ENCODE peak calls at places on chromosomes 7 and 10, in seven cellular contexts. O is OCI-LY7, R is K562, T is mesenchymal stem cell, W is H9, H is neuronal stem cell, X is IMR-90. B is an unnamed sample.

GRCh38 chr7:154699421-154699820 is 303.5 kb downstream of the PAXIP1 start:
- DNase-seq in O (no peak), R (no peak), T (no peak), W (no peak), H (no peak), X (no peak), B (peak; percentile 48)

GRCh38 chr7:73839743-73840714 is 2.3 kb downstream of the METTL27 start:
- DNase-seq in O (peak; percentile 17), R (no peak), T (no peak), W (peak; percentile 53), H (no peak), X (no peak), B (no peak)

GRCh38 chr10:113929522-113929921 is 75.1 kb downstream of the NHLRC2 start:
- DNase-seq in O (no peak), R (no peak), T (no peak), W (no peak), H (no peak), X (no peak), B (no peak)

GRCh38 chr7:37083311-37084096 is 359.2 kb upstream of the AOAH start:
- DNase-seq in O (no peak), R (no peak), T (peak; percentile 31), W (no peak), H (no peak), X (peak; percentile 46), B (peak; percentile 49)

GRCh38 chr7:924541-925231 is 29.8 kb downstream of the ADAP1 start:
- DNase-seq in O (no peak), R (no peak), T (no peak), W (no peak), H (no peak), X (peak; percentile 12), B (no peak)

GRCh38 chr10:84395581-84395980 is 67.2 kb downstream of the CCSER2 start:
- DNase-seq in O (no peak), R (no peak), T (no peak), W (no peak), H (no peak), X (no peak), B (no peak)

GRCh38 chr10:96610817-96611216 is 24.0 kb upstream of the TM9SF3 start:
- DNase-seq in O (no peak), R (no peak), T (no peak), W (no peak), H (no peak), X (no peak), B (no peak)

GRCh38 chr10:126387041-126387908 is 1.0 kb downstream of the ADAM12 start:
- DNase-seq in O (no peak), R (peak; percentile 32), T (peak; percentile 76), W (peak; percentile 73), H (peak; percentile 54), X (peak; percentile 72), B (peak; percentile 70)

GRCh38 chr7:75796420-75796819 is 17.2 kb downstream of the CCL24 start:
- DNase-seq in O (no peak), R (no peak), T (no peak), W (no peak), H (no peak), X (no peak), B (no peak)

GRCh38 chr7:27188666-27189559 is 3.9 kb upstream of the HOXA11 start:
- DNase-seq in O (no peak), R (no peak), T (no peak), W (peak; percentile 60), H (no peak), X (no peak), B (no peak)

GRCh38 chr10:113924171-113924570 is 69.7 kb downstream of the NHLRC2 start:
- DNase-seq in O (no peak), R (no peak), T (no peak), W (no peak), H (no peak), X (no peak), B (no peak)

GRCh38 chr7:130908345-130909160 is 174.5 kb upstream of the KLF14 start:
- DNase-seq in O (no peak), R (no peak), T (no peak), W (no peak), H (no peak), X (peak; percentile 49), B (no peak)

GRCh38 chr7:75985518-75986146 is 8.8 kb downstream of the TMEM120A start:
- DNase-seq in O (no peak), R (peak; percentile 58), T (no peak), W (no peak), H (no peak), X (no peak), B (no peak)

GRCh38 chr10:131560726-131561390 is 249.3 kb upstream of the TCERG1L start:
- DNase-seq in O (no peak), R (no peak), T (no peak), W (no peak), H (no peak), X (no peak), B (no peak)

GRCh38 chr10:52056296-52056695 is 257.8 kb upstream of the DKK1 start:
- DNase-seq in O (no peak), R (no peak), T (no peak), W (no peak), H (no peak), X (no peak), B (no peak)

GRCh38 chr10:49367600-49367999 is 28.3 kb downstream of the DRGX start:
- DNase-seq in O (no peak), R (no peak), T (no peak), W (peak; percentile 52), H (no peak), X (no peak), B (no peak)

GRCh38 chr10:117166420-117167345 is 28.6 kb upstream of the VAX1 start:
- DNase-seq in O (no peak), R (no peak), T (no peak), W (peak; percentile 32), H (no peak), X (no peak), B (no peak)

GRCh38 chr10:73999703-74000102 is 1.8 kb downstream of the VCL start:
- DNase-seq in O (no peak), R (no peak), T (peak; percentile 32), W (no peak), H (no peak), X (peak; percentile 59), B (peak; percentile 68)

GRCh38 chr7:116809636-116810266 is 52.6 kb upstream of the CAPZA2 start:
- DNase-seq in O (peak; percentile 59), R (peak; percentile 42), T (peak; percentile 69), W (no peak), H (peak; percentile 48), X (peak; percentile 77), B (peak; percentile 40)

GRCh38 chr10:132353456-132354355 is 21.7 kb downstream of the LRRC27 start:
- DNase-seq in O (no peak), R (no peak), T (no peak), W (peak; percentile 10), H (no peak), X (no peak), B (no peak)

GRCh38 chr10:59524373-59524772 is 162.0 kb upstream of the FAM13C start:
- DNase-seq in O (no peak), R (no peak), T (no peak), W (no peak), H (no peak), X (no peak), B (no peak)

GRCh38 chr10:110803830-110804338 is 67.8 kb upstream of the PDCD4 start:
- DNase-seq in O (peak; percentile 74), R (peak; percentile 24), T (peak; percentile 63), W (peak; percentile 70), H (peak; percentile 27), X (peak; percentile 24), B (no peak)

GRCh38 chr10:48506147-48506917 is 98.5 kb downstream of the ARHGAP22 start:
- DNase-seq in O (peak; percentile 34), R (peak; percentile 81), T (peak; percentile 53), W (peak; percentile 31), H (no peak), X (peak; percentile 56), B (no peak)

GRCh38 chr10:88870101-88870500 is 9.9 kb upstream of the STAMBPL1 start:
- DNase-seq in O (no peak), R (no peak), T (peak; percentile 26), W (no peak), H (no peak), X (no peak), B (no peak)

GRCh38 chr10:86931872-86932271 is 25.5 kb downstream of the MMRN2 start:
- DNase-seq in O (no peak), R (no peak), T (peak; percentile 57), W (no peak), H (no peak), X (peak; percentile 77), B (no peak)

GRCh38 chr7:134364619-134365037 is 47.9 kb upstream of the SLC35B4 start:
- DNase-seq in O (no peak), R (no peak), T (peak; percentile 13), W (no peak), H (no peak), X (peak; percentile 41), B (peak; percentile 36)
- H2AFZ ChIP-seq in O (no peak overlapping the region), R (no peak overlapping the region), T (no peak overlapping the region), W (no peak overlapping the region), H (no peak overlapping the region), X (no peak overlapping the region), B (no peak overlapping the region)

GRCh38 chr7:9391984-9392383 is 958.6 kb downstream of the NXPH1 start:
- DNase-seq in O (no peak), R (no peak), T (no peak), W (no peak), H (no peak), X (no peak), B (no peak)

DNA sequence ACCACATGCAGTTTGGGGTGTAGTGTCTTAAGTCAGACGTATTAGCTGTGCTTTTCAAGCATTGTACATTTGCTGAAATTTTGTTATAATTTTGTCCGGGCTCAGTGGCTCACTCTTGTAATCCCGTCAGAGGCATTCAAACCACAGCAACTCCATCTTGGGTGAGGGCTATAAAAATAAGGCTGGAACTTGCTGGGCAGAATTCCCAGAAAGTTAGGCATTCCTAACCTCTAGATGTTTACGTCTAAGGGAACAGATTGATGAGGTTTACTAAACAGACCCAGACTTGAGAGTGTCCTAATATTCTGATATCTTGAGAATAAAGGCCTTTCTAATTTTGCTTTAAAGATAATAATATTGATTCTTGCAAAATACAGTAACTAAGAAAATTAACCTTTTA is 957.8 kb downstream of the NXPH1 start:
- DNase-seq in O (no peak), R (no peak), T (peak; percentile 50), W (no peak), H (no peak), X (no peak), B (peak; percentile 73)
- H3K9me3 ChIP-seq in O (no peaks in the 10 kb centered on the region), R (no peaks in the 10 kb centered on the region), T (peaks cover 49% of the 10 kb centered on the region), W (no peaks in the 10 kb centered on the region), H (peaks cover 2% of the 10 kb centered on the region), X (peaks cover 18% of the 10 kb centered on the region), B (peaks cover 4% of the 10 kb centered on the region)

DNA sequence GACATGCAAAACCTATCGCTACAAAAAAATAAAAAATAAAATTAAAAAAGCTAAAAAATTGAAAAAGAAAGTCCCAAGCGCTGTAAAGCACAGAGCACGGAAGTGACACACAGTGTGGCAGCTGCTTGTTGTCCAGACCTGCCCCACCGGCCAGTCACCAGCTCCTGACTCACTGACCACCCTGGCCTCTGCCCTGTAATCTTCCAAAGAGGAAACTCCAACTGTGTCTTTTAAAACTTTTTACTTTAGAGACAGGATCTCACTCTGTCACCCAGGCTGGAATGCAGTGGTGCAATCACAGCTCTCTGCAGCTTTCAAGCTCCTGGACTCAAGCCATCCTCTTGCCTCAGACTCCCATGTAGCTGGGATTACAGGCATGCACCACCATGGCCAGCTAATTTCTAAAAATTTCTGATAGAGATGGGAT is 23.6 kb downstream of the GNA12 start:
- DNase-seq in O (no peak), R (no peak), T (peak; percentile 99), W (no peak), H (no peak), X (peak; percentile 97), B (peak; percentile 95)
- H3K27ac ChIP-seq in O (peak overlapping the region; percentile 82), R (no peak overlapping the region), T (peak overlapping the region; percentile 99), W (peak overlapping the region; percentile 96), H (no peak overlapping the region), X (peak overlapping the region; percentile 95), B (peak overlapping the region; percentile 91)

GRCh38 chr10:130137077-130137448 is 872 bp downstream of the GLRX3 start:
- DNase-seq in O (no peak), R (no peak), T (peak; percentile 80), W (no peak), H (peak; percentile 26), X (peak; percentile 48), B (peak; percentile 40)
- H2AFZ ChIP-seq in O (no peak overlapping the region), R (no peak overlapping the region), T (peak overlapping the region; percentile 23), W (no peak overlapping the region), H (peak overlapping the region; percentile 99), X (peak overlapping the region; percentile 91), B (peak overlapping the region; percentile 92)